ENCODE peak calls at places on chromosome 20, in seven cellular contexts. B is T-cell, R is cardiac muscle cell, G is NCI-H1417, H is posterior cingulate gyrus, T is BJ, X is endothelial cell. O is an unnamed sample.

GRCh38 chr20:16123623-16124022 is 449.6 kb downstream of the KIF16B start:
- DNase-seq in B (no peak), R (no peak), G (no peak), H (no peak), T (no peak), X (no peak), O (no peak)

GRCh38 chr20:22966787-22967464 is 68.2 kb upstream of the SSTR4 start:
- DNase-seq in B (no peak), R (no peak), G (no peak), H (no peak), T (no peak), X (no peak), O (no peak)

GRCh38 chr20:52372169-52372568 is 180.6 kb upstream of the ZFP64 start:
- DNase-seq in B (no peak), R (no peak), G (no peak), H (no peak), T (no peak), X (no peak), O (no peak)

GRCh38 chr20:38325167-38325566 is 21.1 kb upstream of the LBP start:
- DNase-seq in B (no peak), R (no peak), G (no peak), H (no peak), T (no peak), X (no peak), O (no peak)

GRCh38 chr20:11852801-11853200 is 64.9 kb upstream of the BTBD3 start:
- DNase-seq in B (no peak), R (peak), G (no peak), H (no peak), T (no peak), X (no peak), O (no peak)

GRCh38 chr20:44509762-44510161 is 12.1 kb downstream of the SERINC3 start:
- DNase-seq in B (no peak), R (no peak), G (no peak), H (no peak), T (no peak), X (no peak), O (no peak)

GRCh38 chr20:62660216-62660615 is 17.9 kb downstream of the SLCO4A1 start:
- DNase-seq in B (no peak), R (no peak), G (no peak), H (no peak), T (no peak), X (no peak), O (no peak)

GRCh38 chr20:53778041-53778516 is 184.4 kb upstream of the ZNF217 start:
- DNase-seq in B (no peak), R (no peak), G (no peak), H (no peak), T (no peak), X (no peak), O (no peak)

GRCh38 chr20:10761232-10761631 is 87.4 kb upstream of the JAG1 start:
- DNase-seq in B (no peak), R (peak), G (no peak), H (no peak), T (no peak), X (no peak), O (no peak)

GRCh38 chr20:58130574-58130973 is 97.9 kb downstream of the ANKRD60 start:
- DNase-seq in B (no peak), R (no peak), G (peak), H (no peak), T (no peak), X (no peak), O (no peak)

O was measured in head of caudate nucleus.